ENCODE peak calls at places on chromosome 22, in four cellular contexts. I is sciatic nerve; S is activated CD8-positive, alpha-beta memory T cell treated with anti-CD3 and anti-CD28 coated beads for 1 hour; R is MCF 10A. D is an unnamed sample.

GRCh38 chr22:40009953-40010751 is 15.4 kb downstream of the FAM83F start:
- DNase-seq in I (no peak), S (peak), R (no peak), D (no peak)

GRCh38 chr22:17087176-17088131 is 2.7 kb downstream of the IL17RA start:
- DNase-seq in I (peak), S (no peak), R (peak), D (no peak)

GRCh38 chr22:42754658-42755057 is 34.0 kb upstream of the A4GALT start:
- DNase-seq in I (no peak), S (no peak), R (peak), D (no peak)

GRCh38 chr22:49206281-49206680 is 621.4 kb downstream of the BRD1 start:
- DNase-seq in I (peak), S (no peak), R (no peak), D (no peak)

GRCh38 chr22:37526376-37526775 is 7.2 kb upstream of the CARD10 start:
- DNase-seq in I (no peak), S (no peak), R (peak), D (no peak)

GRCh38 chr22:25656724-25657123 is 85.3 kb upstream of the MYO18B start:
- DNase-seq in I (no peak), S (no peak), R (no peak), D (no peak)

GRCh38 chr22:35882226-35883027 is 146.2 kb downstream of the RBFOX2 start:
- DNase-seq in I (no peak), S (no peak), R (no peak), D (no peak)

GRCh38 chr22:30240541-30241417 is 5.8 kb downstream of the LIF start:
- DNase-seq in I (no peak), S (no peak), R (no peak), D (no peak)

GRCh38 chr22:22953796-22954195 is 66.2 kb downstream of the IGLL5 start:
- DNase-seq in I (no peak), S (no peak), R (no peak), D (no peak)

D was measured in tibial nerve.